ENCODE peak calls at places on chromosome 4, in nine cellular contexts. One of them, this sample, is unnamed.

GRCh38 chr4:168917150-168917779 is 92.8 kb downstream of the CBR4 start:
- DNase-seq in stomach: no peak
- DNase-seq in caudate nucleus: no peak
- DNase-seq in RWPE1: peak; percentile 40
- DNase-seq in sigmoid colon: no peak
- DNase-seq in coronary artery: no peak
- DNase-seq in lower lobe of right lung: no peak
- DNase-seq in tibial artery: no peak
- DNase-seq in heart left ventricle: no peak
- DNase-seq in this sample: no peak

GRCh38 chr4:22471999-22472434 is 43.8 kb downstream of the ADGRA3 start:
- DNase-seq in stomach: no peak
- DNase-seq in tibial artery: no peak
- DNase-seq in caudate nucleus: no peak
- DNase-seq in lower lobe of right lung: no peak
- DNase-seq in sigmoid colon: no peak
- DNase-seq in RWPE1: peak; percentile 44
- DNase-seq in coronary artery: no peak
- DNase-seq in heart left ventricle: no peak
- DNase-seq in this sample: no peak

GRCh38 chr4:40199999-40200880 is 3.4 kb downstream of the RHOH start:
- DNase-seq in sigmoid colon: no peak
- DNase-seq in coronary artery: no peak
- DNase-seq in stomach: peak; percentile 43
- DNase-seq in lower lobe of right lung: no peak
- DNase-seq in RWPE1: no peak
- DNase-seq in heart left ventricle: no peak
- DNase-seq in tibial artery: no peak
- DNase-seq in caudate nucleus: no peak
- DNase-seq in this sample: no peak

GRCh38 chr4:114479595-114479994 is 119.0 kb upstream of the UGT8 start:
- DNase-seq in caudate nucleus: no peak
- DNase-seq in lower lobe of right lung: no peak
- DNase-seq in heart left ventricle: no peak
- DNase-seq in sigmoid colon: no peak
- DNase-seq in tibial artery: no peak
- DNase-seq in stomach: no peak
- DNase-seq in RWPE1: no peak
- DNase-seq in coronary artery: no peak
- DNase-seq in this sample: no peak

GRCh38 chr4:156906325-156906724 is 65.3 kb downstream of the PDGFC start:
- DNase-seq in RWPE1: peak; percentile 5
- DNase-seq in caudate nucleus: no peak
- DNase-seq in sigmoid colon: no peak
- DNase-seq in stomach: no peak
- DNase-seq in heart left ventricle: no peak
- DNase-seq in tibial artery: no peak
- DNase-seq in lower lobe of right lung: no peak
- DNase-seq in coronary artery: no peak
- DNase-seq in this sample: no peak

GRCh38 chr4:183443609-183444148 is 757 bp upstream of the CDKN2AIP start:
- DNase-seq in heart left ventricle: no peak
- DNase-seq in coronary artery: peak; percentile 83
- DNase-seq in tibial artery: no peak
- DNase-seq in caudate nucleus: no peak
- DNase-seq in RWPE1: no peak
- DNase-seq in sigmoid colon: peak; percentile 81
- DNase-seq in lower lobe of right lung: no peak
- DNase-seq in stomach: no peak
- DNase-seq in this sample: no peak

GRCh38 chr4:26574563-26574962 is 9.3 kb upstream of the TBC1D19 start:
- DNase-seq in caudate nucleus: no peak
- DNase-seq in RWPE1: no peak
- DNase-seq in tibial artery: no peak
- DNase-seq in sigmoid colon: no peak
- DNase-seq in lower lobe of right lung: no peak
- DNase-seq in stomach: no peak
- DNase-seq in coronary artery: no peak
- DNase-seq in heart left ventricle: no peak
- DNase-seq in this sample: no peak

GRCh38 chr4:106245176-106245575 is 70.8 kb downstream of the TBCK start:
- DNase-seq in lower lobe of right lung: no peak
- DNase-seq in tibial artery: no peak
- DNase-seq in stomach: no peak
- DNase-seq in caudate nucleus: no peak
- DNase-seq in RWPE1: peak; percentile 26
- DNase-seq in sigmoid colon: no peak
- DNase-seq in coronary artery: no peak
- DNase-seq in heart left ventricle: no peak
- DNase-seq in this sample: no peak

DNA sequence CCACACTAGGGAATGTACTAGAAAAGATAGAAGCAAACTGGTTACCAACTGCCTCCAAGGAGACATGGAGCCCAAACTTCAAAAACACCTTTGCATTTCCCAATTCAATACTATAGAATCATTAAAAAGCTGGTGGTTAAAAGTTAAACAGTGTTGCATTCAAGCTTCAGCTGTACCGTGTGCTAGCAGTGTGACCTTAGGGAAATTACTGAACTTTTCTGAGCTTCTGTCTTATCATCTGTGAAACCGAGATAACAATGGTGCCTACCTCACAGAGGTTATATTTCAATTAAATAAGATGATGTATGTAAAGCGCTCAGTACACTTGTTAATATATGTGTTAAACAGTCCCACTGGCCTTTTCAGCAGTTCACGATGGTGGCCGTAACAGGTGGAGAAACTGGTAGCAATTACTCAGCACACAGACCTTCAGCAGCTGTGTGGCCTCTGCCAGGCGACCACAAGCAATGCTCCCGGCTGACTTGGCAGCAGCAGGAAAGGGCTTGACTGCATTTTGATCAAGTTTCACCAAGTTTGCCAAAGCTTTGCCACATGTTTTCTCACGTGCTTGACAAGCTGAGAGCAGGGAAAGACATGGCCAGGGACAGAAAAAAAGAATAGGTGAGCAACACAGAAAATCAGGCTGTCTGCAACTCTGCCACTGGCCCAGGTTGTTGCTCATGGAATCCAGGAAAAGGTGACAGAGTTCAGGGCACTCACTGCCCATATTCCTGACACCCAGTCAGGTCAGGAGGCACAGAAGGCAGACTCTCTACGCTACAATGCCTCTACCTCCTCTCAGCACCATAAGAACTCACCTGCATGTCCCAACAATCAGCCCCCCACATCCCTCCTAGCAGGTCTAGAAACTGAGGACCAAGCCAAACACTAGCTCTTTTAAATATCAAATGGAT is 72.1 kb downstream of the PARM1 start:
- DNase-seq in RWPE1: no peak
- DNase-seq in coronary artery: no peak
- DNase-seq in lower lobe of right lung: no peak
- DNase-seq in sigmoid colon: no peak
- DNase-seq in caudate nucleus: no peak
- DNase-seq in stomach: peak; percentile 73
- DNase-seq in tibial artery: no peak
- DNase-seq in heart left ventricle: no peak
- DNase-seq in this sample: no peak
- H3K27ac ChIP-seq in RWPE1: no peak overlapping the region
- H3K27ac ChIP-seq in coronary artery: no peak overlapping the region
- H3K27ac ChIP-seq in lower lobe of right lung: no peak overlapping the region
- H3K27ac ChIP-seq in sigmoid colon: no peak overlapping the region
- H3K27ac ChIP-seq in caudate nucleus: no peak overlapping the region
- H3K27ac ChIP-seq in stomach: no peak overlapping the region
- H3K27ac ChIP-seq in tibial artery: no peak overlapping the region
- H3K27ac ChIP-seq in heart left ventricle: no peak overlapping the region
- H3K27ac ChIP-seq in this sample: no peak overlapping the region

DNA sequence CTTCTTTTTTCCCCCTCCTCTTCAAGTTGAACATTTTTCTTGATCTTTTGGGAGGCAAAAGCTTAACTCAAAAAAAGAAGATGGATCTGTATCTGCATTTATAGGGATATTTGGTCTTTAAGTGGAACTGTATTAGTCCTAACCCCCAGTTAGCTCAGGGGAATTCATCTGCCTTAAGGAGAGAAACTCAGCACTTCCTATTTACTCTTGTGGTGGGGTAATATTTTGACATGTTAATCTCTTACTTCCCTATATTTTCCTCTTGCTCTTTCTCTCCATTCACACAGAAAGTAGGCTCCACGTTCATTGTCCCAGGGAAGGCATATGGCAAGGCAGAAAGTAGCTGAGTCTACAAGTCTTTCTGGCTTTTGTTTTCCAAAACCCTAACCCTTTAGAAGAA is 5.3 kb downstream of the LRRC66 start:
- DNase-seq in caudate nucleus: no peak
- DNase-seq in coronary artery: no peak
- DNase-seq in sigmoid colon: no peak
- DNase-seq in RWPE1: no peak
- DNase-seq in lower lobe of right lung: no peak
- DNase-seq in heart left ventricle: no peak
- DNase-seq in tibial artery: no peak
- DNase-seq in stomach: no peak
- DNase-seq in this sample: no peak
- H3K27ac ChIP-seq in caudate nucleus: no peak overlapping the region
- H3K27ac ChIP-seq in coronary artery: no peak overlapping the region
- H3K27ac ChIP-seq in sigmoid colon: no peak overlapping the region
- H3K27ac ChIP-seq in RWPE1: no peak overlapping the region
- H3K27ac ChIP-seq in lower lobe of right lung: no peak overlapping the region
- H3K27ac ChIP-seq in heart left ventricle: no peak overlapping the region
- H3K27ac ChIP-seq in tibial artery: no peak overlapping the region
- H3K27ac ChIP-seq in stomach: no peak overlapping the region
- H3K27ac ChIP-seq in this sample: no peak overlapping the region

GRCh38 chr4:138655970-138656369 is 359.6 kb upstream of the NOCT start:
- DNase-seq in tibial artery: no peak
- DNase-seq in RWPE1: no peak
- DNase-seq in lower lobe of right lung: no peak
- DNase-seq in stomach: no peak
- DNase-seq in coronary artery: no peak
- DNase-seq in caudate nucleus: no peak
- DNase-seq in heart left ventricle: no peak
- DNase-seq in sigmoid colon: no peak
- DNase-seq in this sample: no peak

GRCh38 chr4:138647433-138647832 is 368.1 kb upstream of the NOCT start:
- DNase-seq in coronary artery: no peak
- DNase-seq in sigmoid colon: no peak
- DNase-seq in caudate nucleus: no peak
- DNase-seq in RWPE1: no peak
- DNase-seq in lower lobe of right lung: no peak
- DNase-seq in stomach: no peak
- DNase-seq in tibial artery: no peak
- DNase-seq in heart left ventricle: no peak
- DNase-seq in this sample: no peak

GRCh38 chr4:138645289-138645688 is 370.3 kb upstream of the NOCT start:
- DNase-seq in tibial artery: no peak
- DNase-seq in lower lobe of right lung: no peak
- DNase-seq in caudate nucleus: no peak
- DNase-seq in stomach: no peak
- DNase-seq in sigmoid colon: no peak
- DNase-seq in coronary artery: no peak
- DNase-seq in RWPE1: no peak
- DNase-seq in heart left ventricle: no peak
- DNase-seq in this sample: no peak

GRCh38 chr4:138646383-138646782 is 369.2 kb upstream of the NOCT start:
- DNase-seq in heart left ventricle: no peak
- DNase-seq in lower lobe of right lung: no peak
- DNase-seq in sigmoid colon: no peak
- DNase-seq in RWPE1: no peak
- DNase-seq in coronary artery: no peak
- DNase-seq in caudate nucleus: no peak
- DNase-seq in tibial artery: no peak
- DNase-seq in stomach: no peak
- DNase-seq in this sample: no peak

GRCh38 chr4:138650917-138651564 is 364.5 kb upstream of the NOCT start:
- DNase-seq in lower lobe of right lung: no peak
- DNase-seq in stomach: no peak
- DNase-seq in heart left ventricle: no peak
- DNase-seq in tibial artery: no peak
- DNase-seq in sigmoid colon: no peak
- DNase-seq in RWPE1: peak; percentile 30
- DNase-seq in caudate nucleus: no peak
- DNase-seq in coronary artery: no peak
- DNase-seq in this sample: no peak
- H3K27ac ChIP-seq in lower lobe of right lung: no peak overlapping the region
- H3K27ac ChIP-seq in stomach: no peak overlapping the region
- H3K27ac ChIP-seq in heart left ventricle: no peak overlapping the region
- H3K27ac ChIP-seq in tibial artery: no peak overlapping the region
- H3K27ac ChIP-seq in sigmoid colon: no peak overlapping the region
- H3K27ac ChIP-seq in RWPE1: no peak overlapping the region
- H3K27ac ChIP-seq in caudate nucleus: no peak overlapping the region
- H3K27ac ChIP-seq in coronary artery: no peak overlapping the region
- H3K27ac ChIP-seq in this sample: peak overlapping the region; percentile 26

GRCh38 chr4:1191621-1192020 is 19.2 kb upstream of the SPON2 start:
- DNase-seq in heart left ventricle: no peak
- DNase-seq in stomach: peak; percentile 27
- DNase-seq in sigmoid colon: peak; percentile 64
- DNase-seq in RWPE1: no peak
- DNase-seq in tibial artery: peak; percentile 18
- DNase-seq in coronary artery: no peak
- DNase-seq in lower lobe of right lung: no peak
- DNase-seq in caudate nucleus: no peak
- DNase-seq in this sample: no peak

GRCh38 chr4:1192091-1192492 is 19.7 kb upstream of the SPON2 start:
- DNase-seq in lower lobe of right lung: peak; percentile 64
- DNase-seq in caudate nucleus: peak; percentile 63
- DNase-seq in tibial artery: peak; percentile 92
- DNase-seq in sigmoid colon: peak; percentile 97
- DNase-seq in coronary artery: peak; percentile 91
- DNase-seq in stomach: peak; percentile 91
- DNase-seq in RWPE1: peak; percentile 93
- DNase-seq in heart left ventricle: peak; percentile 89
- DNase-seq in this sample: peak; percentile 82

GRCh38 chr4:1194028-1194900 is 21.9 kb upstream of the SPON2 start:
- DNase-seq in heart left ventricle: peak; percentile 77
- DNase-seq in tibial artery: peak; percentile 52
- DNase-seq in lower lobe of right lung: no peak
- DNase-seq in caudate nucleus: no peak
- DNase-seq in coronary artery: peak; percentile 81
- DNase-seq in RWPE1: no peak
- DNase-seq in stomach: peak; percentile 40
- DNase-seq in sigmoid colon: peak; percentile 94
- DNase-seq in this sample: peak; percentile 53

GRCh38 chr4:1192493-1193205 is 20.3 kb upstream of the SPON2 start:
- DNase-seq in caudate nucleus: no peak
- DNase-seq in RWPE1: no peak
- DNase-seq in stomach: peak; percentile 59
- DNase-seq in tibial artery: peak; percentile 28
- DNase-seq in lower lobe of right lung: no peak
- DNase-seq in sigmoid colon: peak; percentile 72
- DNase-seq in coronary artery: peak; percentile 75
- DNase-seq in heart left ventricle: peak; percentile 27
- DNase-seq in this sample: peak; percentile 49

DNA sequence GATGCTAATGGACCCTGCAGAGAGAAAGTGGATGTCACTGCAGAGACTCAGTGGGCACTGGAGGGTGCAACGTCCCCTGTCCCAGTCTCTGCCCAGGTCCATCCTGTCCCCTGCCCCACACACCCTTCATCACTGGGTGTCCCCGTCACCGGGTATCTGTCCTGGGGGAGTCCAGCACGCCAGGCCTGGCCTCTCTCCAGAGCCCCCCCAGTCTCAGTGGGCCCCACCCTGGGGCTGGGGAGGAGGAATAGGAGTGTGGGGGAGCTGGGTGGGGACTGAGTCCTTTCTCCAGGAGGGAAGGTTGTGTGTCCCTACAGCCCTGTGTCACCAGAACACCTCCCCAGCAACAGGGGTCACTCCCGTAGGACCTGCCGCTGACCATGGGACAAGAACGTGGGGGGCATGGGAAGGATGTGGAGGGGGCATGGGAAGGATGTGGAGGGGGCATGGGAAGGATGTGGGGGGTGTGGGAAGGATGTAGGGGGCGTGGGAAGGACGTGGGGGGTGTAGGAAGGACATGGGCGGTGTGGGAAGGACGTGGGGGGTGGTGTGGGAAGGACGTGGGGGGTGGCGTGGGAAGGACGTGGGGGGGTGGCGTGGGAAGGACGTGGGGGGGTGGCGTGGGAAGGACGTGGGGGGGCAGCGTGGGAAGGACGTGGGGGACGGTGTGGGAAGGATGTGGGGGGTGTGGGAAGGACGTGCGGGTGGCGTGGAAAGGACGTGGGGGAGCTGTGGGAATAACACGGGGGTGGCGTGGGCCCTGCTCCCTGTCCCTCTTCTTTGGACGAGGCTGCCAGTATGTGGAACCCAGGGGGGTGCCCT is 21.0 kb upstream of the SPON2 start:
- DNase-seq in stomach: peak; percentile 21
- DNase-seq in coronary artery: peak; percentile 68
- DNase-seq in tibial artery: peak; percentile 17
- DNase-seq in heart left ventricle: no peak
- DNase-seq in lower lobe of right lung: no peak
- DNase-seq in RWPE1: no peak
- DNase-seq in caudate nucleus: no peak
- DNase-seq in sigmoid colon: peak; percentile 58
- DNase-seq in this sample: peak; percentile 50
- H3K27ac ChIP-seq in stomach: peak overlapping the region; percentile 95
- H3K27ac ChIP-seq in coronary artery: peak overlapping the region; percentile 89
- H3K27ac ChIP-seq in tibial artery: peak overlapping the region; percentile 90
- H3K27ac ChIP-seq in heart left ventricle: no peak overlapping the region
- H3K27ac ChIP-seq in lower lobe of right lung: peak overlapping the region; percentile 75
- H3K27ac ChIP-seq in RWPE1: peak overlapping the region; percentile 99
- H3K27ac ChIP-seq in caudate nucleus: no peak overlapping the region
- H3K27ac ChIP-seq in sigmoid colon: peak overlapping the region; percentile 88
- H3K27ac ChIP-seq in this sample: no peak overlapping the region

This sample was measured in RWPE2.